ENCODE peak calls at places on chromosomes 2 and 18, in five cellular contexts. Q is endothelial cell, L is NCI-H524, H is HEK293T, X is NCI-H1105. C is an unnamed sample.

GRCh38 chr2:206614825-206615224 is 27.5 kb upstream of the FAM237A start:
- DNase-seq in Q (no peak), L (no peak), H (no peak), X (no peak), C (no peak)

GRCh38 chr2:149313512-149313972 is 16.8 kb upstream of the LYPD6 start:
- DNase-seq in Q (peak), L (peak), H (peak), X (peak), C (no peak)

GRCh38 chr2:101403745-101404144 is 16.4 kb upstream of the CREG2 start:
- DNase-seq in Q (no peak), L (no peak), H (no peak), X (no peak), C (no peak)

GRCh38 chr18:3511980-3512379 is 62.0 kb downstream of the TGIF1 start:
- DNase-seq in Q (no peak), L (no peak), H (no peak), X (no peak), C (no peak)

GRCh38 chr2:26706616-26707473 is 14.3 kb downstream of the KCNK3 start:
- DNase-seq in Q (no peak), L (no peak), H (no peak), X (no peak), C (peak)

GRCh38 chr2:219253753-219254589 is at the start of gene TUBA4A:
- DNase-seq in Q (peak), L (peak), H (peak), X (peak), C (peak)

GRCh38 chr2:20934226-20934625 is 109.6 kb downstream of the APOB start:
- DNase-seq in Q (no peak), L (no peak), H (no peak), X (no peak), C (no peak)

GRCh38 chr2:112459372-112459771 is 22.6 kb upstream of the TTL start:
- DNase-seq in Q (no peak), L (no peak), H (no peak), X (no peak), C (no peak)

GRCh38 chr2:241412144-241412543 is 56.1 kb downstream of the FARP2 start:
- DNase-seq in Q (no peak), L (no peak), H (peak), X (peak), C (no peak)

GRCh38 chr2:111662771-111663470 is 221.1 kb downstream of the ANAPC1 start:
- DNase-seq in Q (no peak), L (no peak), H (no peak), X (no peak), C (no peak)

GRCh38 chr2:72475246-72475645 is 327.6 kb upstream of the CYP26B1 start:
- DNase-seq in Q (no peak), L (no peak), H (no peak), X (no peak), C (no peak)

GRCh38 chr2:219247678-219248642 is 2.7 kb downstream of the STK16 start:
- DNase-seq in Q (no peak), L (no peak), H (no peak), X (no peak), C (no peak)

GRCh38 chr2:156322681-156323211 is 9.8 kb downstream of the NR4A2 start:
- DNase-seq in Q (no peak), L (no peak), H (no peak), X (no peak), C (no peak)

GRCh38 chr2:121710470-121711170 is 26.1 kb downstream of the NIFK start:
- DNase-seq in Q (no peak), L (no peak), H (no peak), X (no peak), C (no peak)

GRCh38 chr2:239747771-239748170 is 277.4 kb downstream of the NDUFA10 start:
- DNase-seq in Q (no peak), L (no peak), H (no peak), X (no peak), C (no peak)

GRCh38 chr2:168192143-168192785 is 55.1 kb downstream of the STK39 start:
- DNase-seq in Q (no peak), L (no peak), H (no peak), X (no peak), C (no peak)

GRCh38 chr2:156327835-156328401 is 4.6 kb downstream of the NR4A2 start:
- DNase-seq in Q (no peak), L (no peak), H (no peak), X (no peak), C (no peak)

GRCh38 chr18:35582899-35583558 is 1.5 kb downstream of the GALNT1 start:
- DNase-seq in Q (no peak), L (peak), H (peak), X (peak), C (no peak)

GRCh38 chr2:23220687-23221086 is 164.3 kb upstream of the KLHL29 start:
- DNase-seq in Q (no peak), L (no peak), H (no peak), X (no peak), C (no peak)

GRCh38 chr2:64018715-64019082 is 529 bp downstream of the VPS54 start:
- DNase-seq in Q (no peak), L (no peak), H (peak), X (no peak), C (peak)

GRCh38 chr18:57353940-57354461 is 1.6 kb downstream of the ST8SIA3 start:
- DNase-seq in Q (peak), L (no peak), H (peak), X (peak), C (peak)

GRCh38 chr2:120503793-120504571 is 158.0 kb downstream of the INHBB start:
- DNase-seq in Q (no peak), L (no peak), H (no peak), X (no peak), C (no peak)

GRCh38 chr2:209125291-209125690 is 298.6 kb upstream of the MAP2 start:
- DNase-seq in Q (no peak), L (no peak), H (no peak), X (no peak), C (no peak)

GRCh38 chr18:79379251-79379905 is 16.4 kb upstream of the NFATC1 start:
- DNase-seq in Q (no peak), L (no peak), H (no peak), X (no peak), C (no peak)

GRCh38 chr2:112170495-112170894 is 32.3 kb downstream of the FBLN7 start:
- DNase-seq in Q (no peak), L (no peak), H (no peak), X (no peak), C (no peak)

GRCh38 chr2:176085861-176086771 is 2.4 kb upstream of the EVX2 start:
- DNase-seq in Q (peak), L (peak), H (no peak), X (no peak), C (peak)

GRCh38 chr2:130796280-130796679 is 40.4 kb upstream of the ARHGEF4 start:
- DNase-seq in Q (no peak), L (no peak), H (no peak), X (no peak), C (no peak)

C was measured in WERI-Rb-1.